ENCODE peak calls at places on chromosomes 4 and X, in eight cellular contexts. O is endothelial cell; E is activated naive CD4-positive, alpha-beta T cell; L is HT-29; D is BE2C; P is fibroblast of gingiva; M is NCI-H748 treated with DMSO at 0.1 percent for 48 hours; Z is fibroblast of lung. J is an unnamed sample.

GRCh38 chr4:128665514-128665913 is 144.0 kb upstream of the JADE1 start:
- DNase-seq in O (no peak), E (no peak), L (no peak), D (no peak), P (peak), M (no peak), Z (no peak), J (no peak)

GRCh38 chr4:52640808-52641595 is 18.1 kb downstream of the USP46 start:
- DNase-seq in O (no peak), E (no peak), L (no peak), D (no peak), P (no peak), M (no peak), Z (peak), J (no peak)

GRCh38 chr4:55385201-55385649 is 10.5 kb upstream of the TMEM165 start:
- DNase-seq in O (no peak), E (no peak), L (no peak), D (no peak), P (no peak), M (no peak), Z (peak), J (no peak)

GRCh38 chr4:172546782-172547181 is 621.8 kb upstream of the GALNT7 start:
- DNase-seq in O (no peak), E (no peak), L (no peak), D (no peak), P (no peak), M (no peak), Z (no peak), J (no peak)

GRCh38 chrX:43357741-43358140 is 298.4 kb upstream of the MAOA start:
- DNase-seq in O (no peak), E (no peak), L (no peak), D (no peak), P (no peak), M (no peak), Z (no peak), J (no peak)

GRCh38 chr4:87093443-87094123 is 126.8 kb downstream of the KLHL8 start:
- DNase-seq in O (peak), E (no peak), L (peak), D (peak), P (no peak), M (peak), Z (peak), J (peak)

GRCh38 chr4:61004651-61005170 is 195.4 kb upstream of the ADGRL3 start:
- DNase-seq in O (no peak), E (no peak), L (no peak), D (no peak), P (no peak), M (no peak), Z (no peak), J (no peak)

GRCh38 chr4:169620846-169621228 is 459 bp downstream of the CLCN3 start:
- DNase-seq in O (peak), E (no peak), L (peak), D (peak), P (no peak), M (peak), Z (peak), J (no peak)

GRCh38 chr4:188268081-188268908 is 129.1 kb downstream of the TRIML1 start:
- DNase-seq in O (no peak), E (no peak), L (no peak), D (no peak), P (no peak), M (no peak), Z (no peak), J (no peak)

GRCh38 chrX:152520653-152521052 is 69.5 kb upstream of the GABRA3 start:
- DNase-seq in O (no peak), E (no peak), L (no peak), D (no peak), P (no peak), M (no peak), Z (no peak), J (no peak)

GRCh38 chr4:112765317-112765989 is 128.5 kb downstream of the LARP7 start:
- DNase-seq in O (no peak), E (no peak), L (peak), D (peak), P (no peak), M (peak), Z (peak), J (peak)

GRCh38 chr4:1506956-1507721 is 100.9 kb upstream of the NKX1-1 start:
- DNase-seq in O (no peak), E (no peak), L (no peak), D (no peak), P (no peak), M (no peak), Z (no peak), J (no peak)

GRCh38 chrX:120468479-120468824 is 644 bp downstream of the LAMP2 start:
- DNase-seq in O (no peak), E (no peak), L (no peak), D (no peak), P (no peak), M (no peak), Z (no peak), J (no peak)

GRCh38 chrX:136126892-136127406 is 20.4 kb upstream of the FHL1 start:
- DNase-seq in O (no peak), E (no peak), L (no peak), D (no peak), P (no peak), M (no peak), Z (peak), J (no peak)

GRCh38 chr4:147286846-147287587 is 193.9 kb upstream of the EDNRA start:
- DNase-seq in O (no peak), E (no peak), L (no peak), D (no peak), P (no peak), M (no peak), Z (no peak), J (no peak)

GRCh38 chr4:101103381-101104142 is 243.8 kb downstream of the PPP3CA start:
- DNase-seq in O (peak), E (no peak), L (peak), D (no peak), P (no peak), M (no peak), Z (no peak), J (no peak)

GRCh38 chr4:183443609-183444148 is 757 bp upstream of the CDKN2AIP start:
- DNase-seq in O (peak), E (peak), L (peak), D (no peak), P (no peak), M (peak), Z (no peak), J (no peak)

GRCh38 chrX:154328646-154329045 is 33.1 kb downstream of the TKTL1 start:
- DNase-seq in O (no peak), E (no peak), L (no peak), D (no peak), P (no peak), M (no peak), Z (no peak), J (no peak)

GRCh38 chrX:7316280-7316679 is 168.3 kb upstream of the PUDP start:
- DNase-seq in O (no peak), E (no peak), L (no peak), D (no peak), P (peak), M (no peak), Z (peak), J (no peak)

GRCh38 chrX:129665916-129666644 is 11.3 kb upstream of the APLN start:
- DNase-seq in O (no peak), E (no peak), L (peak), D (no peak), P (peak), M (no peak), Z (peak), J (no peak)

GRCh38 chrX:115625577-115626301 is 64.8 kb downstream of the PLS3 start:
- DNase-seq in O (no peak), E (no peak), L (no peak), D (no peak), P (peak), M (no peak), Z (peak), J (no peak)

GRCh38 chr4:2534904-2535385 is 1.5 kb upstream of the FAM193A start:
- DNase-seq in O (no peak), E (no peak), L (no peak), D (no peak), P (no peak), M (no peak), Z (no peak), J (no peak)

GRCh38 chrX:138127314-138127713 is 561.4 kb downstream of the ZIC3 start:
- DNase-seq in O (no peak), E (no peak), L (no peak), D (no peak), P (no peak), M (no peak), Z (peak), J (no peak)

GRCh38 chrX:111869639-111870034 is 6.3 kb upstream of the TRPC5OS start:
- DNase-seq in O (peak), E (no peak), L (peak), D (peak), P (peak), M (no peak), Z (peak), J (peak)

J was measured in NCI-H2227 treated with DMSO at 0.1 percent for 48 hours.